ENCODE peak calls at places on chromosomes 6 and 20, in six cellular contexts. U, T, V, L, A and Y are unnamed samples.

GRCh38 chr6:87251725-87252124 is 70.7 kb upstream of the SMIM8 start:
- DNase-seq in U (no peak), T (no peak), V (no peak), L (no peak), A (no peak), Y (no peak)

GRCh38 chr6:77040566-77041195 is 422.6 kb downstream of the HTR1B start:
- DNase-seq in U (no peak), T (no peak), V (no peak), L (no peak), A (no peak), Y (no peak)

GRCh38 chr6:3369985-3370360 is 86.9 kb downstream of the SLC22A23 start:
- DNase-seq in U (no peak), T (no peak), V (no peak), L (no peak), A (no peak), Y (no peak)

GRCh38 chr6:70456725-70457124 is 43.4 kb downstream of the FAM135A start:
- DNase-seq in U (no peak), T (no peak), V (no peak), L (no peak), A (no peak), Y (no peak)

GRCh38 chr6:79077680-79078056 is 386 bp downstream of the PHIP start:
- DNase-seq in U (no peak), T (no peak), V (no peak), L (no peak), A (peak; percentile 60), Y (peak; percentile 87)

GRCh38 chr6:130997061-130997753 is 65.8 kb downstream of the EPB41L2 start:
- DNase-seq in U (peak; percentile 74), T (no peak), V (no peak), L (no peak), A (no peak), Y (no peak)

GRCh38 chr6:79377047-79377446 is 142.6 kb upstream of the HMGN3 start:
- DNase-seq in U (peak; percentile 64), T (no peak), V (no peak), L (no peak), A (no peak), Y (no peak)

GRCh38 chr20:33423141-33423834 is 20.3 kb downstream of the SNTA1 start:
- DNase-seq in U (no peak), T (no peak), V (no peak), L (no peak), A (peak; percentile 78), Y (peak; percentile 34)

GRCh38 chr6:28446818-28447511 is 3.7 kb upstream of the ZSCAN23 start:
- DNase-seq in U (peak; percentile 8), T (no peak), V (no peak), L (no peak), A (no peak), Y (peak; percentile 73)

GRCh38 chr20:63553933-63554290 is at the start of gene FNDC11:
- DNase-seq in U (no peak), T (no peak), V (no peak), L (no peak), A (peak; percentile 76), Y (no peak)

GRCh38 chr6:35216832-35217811 is 3.4 kb downstream of the SCUBE3 start:
- DNase-seq in U (no peak), T (no peak), V (no peak), L (no peak), A (peak; percentile 46), Y (no peak)

GRCh38 chr20:53742685-53743081 is 149.0 kb upstream of the ZNF217 start:
- DNase-seq in U (no peak), T (no peak), V (no peak), L (no peak), A (no peak), Y (no peak)

GRCh38 chr6:28803337-28803709 is 120.5 kb downstream of the TRIM27 start:
- DNase-seq in U (no peak), T (peak; percentile 57), V (no peak), L (no peak), A (no peak), Y (peak; percentile 61)

GRCh38 chr6:158396136-158396535 is 83.9 kb downstream of the TULP4 start:
- DNase-seq in U (no peak), T (no peak), V (peak; percentile 61), L (no peak), A (no peak), Y (no peak)

GRCh38 chr6:80457044-80457933 is 350.8 kb downstream of the BCKDHB start:
- DNase-seq in U (peak; percentile 94), T (peak; percentile 40), V (no peak), L (no peak), A (no peak), Y (peak; percentile 7)

GRCh38 chr20:47150403-47151152 is 205.9 kb downstream of the ZMYND8 start:
- DNase-seq in U (peak; percentile 64), T (peak; percentile 79), V (peak; percentile 86), L (no peak), A (peak; percentile 83), Y (peak; percentile 71)

GRCh38 chr6:95601133-95601532 is 23.8 kb downstream of the MANEA start:
- DNase-seq in U (peak; percentile 61), T (peak; percentile 0), V (no peak), L (no peak), A (no peak), Y (no peak)

GRCh38 chr6:129859524-129859923 is 1.6 kb downstream of the TMEM244 start:
- DNase-seq in U (no peak), T (no peak), V (no peak), L (no peak), A (no peak), Y (no peak)

GRCh38 chr6:49923826-49924225 is 40.1 kb downstream of the DEFB114 start:
- DNase-seq in U (no peak), T (no peak), V (no peak), L (no peak), A (no peak), Y (no peak)

GRCh38 chr6:57305754-57306153 is 11.7 kb upstream of the PRIM2 start:
- DNase-seq in U (no peak), T (no peak), V (no peak), L (no peak), A (no peak), Y (no peak)

GRCh38 chr6:75205776-75206334 is at the start of gene COL12A1:
- DNase-seq in U (peak; percentile 70), T (peak; percentile 72), V (no peak), L (no peak), A (no peak), Y (no peak)

GRCh38 chr20:56504373-56505005 is 20.1 kb upstream of the FAM209A start:
- DNase-seq in U (no peak), T (no peak), V (no peak), L (no peak), A (peak; percentile 56), Y (peak; percentile 23)

GRCh38 chr20:2978519-2978918 is 64.9 kb upstream of the GNRH2 start:
- DNase-seq in U (no peak), T (no peak), V (no peak), L (no peak), A (no peak), Y (no peak)

GRCh38 chr6:30319146-30319835 is 7.4 kb upstream of the TRIM39 start:
- DNase-seq in U (no peak), T (no peak), V (peak; percentile 44), L (no peak), A (no peak), Y (no peak)

GRCh38 chr20:52540489-52540888 is 348.9 kb upstream of the ZFP64 start:
- DNase-seq in U (no peak), T (no peak), V (no peak), L (no peak), A (no peak), Y (no peak)

GRCh38 chr6:136323431-136324112 is 33.9 kb upstream of the BCLAF1 start:
- DNase-seq in U (no peak), T (no peak), V (no peak), L (no peak), A (no peak), Y (no peak)

GRCh38 chr6:47276377-47276776 is 33.3 kb downstream of the TNFRSF21 start:
- DNase-seq in U (no peak), T (no peak), V (no peak), L (no peak), A (no peak), Y (no peak)

GRCh38 chr6:157170535-157170934 is 152.8 kb downstream of the TMEM242 start:
- DNase-seq in U (no peak), T (no peak), V (no peak), L (no peak), A (no peak), Y (no peak)

GRCh38 chr6:111256646-111257045 is 169.3 kb downstream of the SLC16A10 start:
- DNase-seq in U (no peak), T (peak; percentile 12), V (peak; percentile 42), L (no peak), A (no peak), Y (no peak)

GRCh38 chr20:32457476-32457986 is 99.4 kb downstream of the ASXL1 start:
- DNase-seq in U (peak; percentile 39), T (peak; percentile 82), V (no peak), L (no peak), A (peak; percentile 29), Y (no peak)

GRCh38 chr6:2505624-2506023 is 245.1 kb downstream of the MYLK4 start:
- DNase-seq in U (no peak), T (peak; percentile 17), V (no peak), L (no peak), A (peak; percentile 29), Y (peak; percentile 60)

GRCh38 chr6:142810952-142811514 is 133.9 kb downstream of the HIVEP2 start:
- DNase-seq in U (no peak), T (no peak), V (no peak), L (no peak), A (no peak), Y (no peak)

DNA sequence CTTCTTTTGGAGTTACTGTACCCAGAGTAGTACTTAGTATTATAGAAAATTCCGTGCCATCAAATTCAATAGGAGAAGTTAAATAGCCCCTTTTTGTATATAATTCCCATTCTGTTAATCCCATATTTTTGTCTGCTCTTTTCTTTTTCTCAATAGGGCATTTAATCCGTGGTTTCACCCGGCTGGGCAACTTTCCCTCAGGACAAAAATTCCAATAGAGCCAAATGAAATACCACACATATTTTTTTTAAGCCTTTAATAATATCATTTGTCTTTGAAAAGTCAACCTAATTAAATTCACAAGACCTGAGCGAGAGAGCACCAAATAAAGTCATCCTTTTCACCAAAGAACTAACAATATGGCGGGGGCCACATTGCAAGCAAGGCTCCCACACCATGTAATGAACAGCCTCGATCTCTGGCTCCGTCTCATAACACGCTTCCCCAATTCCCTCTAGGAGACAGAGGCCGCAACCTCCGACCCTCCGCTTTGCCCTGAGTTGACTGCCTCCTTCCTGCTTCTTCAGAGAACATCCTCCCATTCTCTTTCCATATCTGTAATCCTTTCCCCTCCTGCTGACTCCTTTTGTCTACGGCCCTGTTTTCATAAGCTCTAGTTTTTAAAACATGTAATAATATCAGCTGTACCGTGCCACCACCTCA is 13.6 kb downstream of the NHSL1 start:
- DNase-seq in U (peak; percentile 36), T (no peak), V (no peak), L (no peak), A (no peak), Y (no peak)
- H3K4me3 ChIP-seq in U (no peak overlapping the region), T (no peak overlapping the region), V (no peak overlapping the region), L (no peak overlapping the region), A (no peak overlapping the region), Y (no peak overlapping the region)

GRCh38 chr6:161272600-161273355 is 1.1 kb downstream of the AGPAT4 start:
- DNase-seq in U (peak; percentile 46), T (no peak), V (no peak), L (no peak), A (no peak), Y (no peak)
- TF ChIP-seq MYC in U (no peak), T (no peak), V (no peak), L (no peak), A (no peak), Y (no peak)

GRCh38 chr20:61759286-61760065 is 306.2 kb downstream of the TAF4 start:
- DNase-seq in U (no peak), T (no peak), V (no peak), L (no peak), A (no peak), Y (no peak)
- TF ChIP-seq CTCF in U (no peak), T (no peak), V (no peak), L (no peak), A (no peak), Y (no peak)

GRCh38 chr6:163635731-163636344 is 221.3 kb downstream of the QKI start:
- DNase-seq in U (no peak), T (no peak), V (no peak), L (no peak), A (no peak), Y (no peak)
- H3K4me3 ChIP-seq in U (no peak overlapping the region), T (no peak overlapping the region), V (no peak overlapping the region), L (no peak overlapping the region), A (no peak overlapping the region), Y (no peak overlapping the region)